ENCODE peak calls at places on chromosomes 13 and 19, in six cellular contexts. One of them, this sample, is unnamed.

GRCh38 chr19:17564783-17565182 is 9.3 kb downstream of the COLGALT1 start:
- DNase-seq in left ventricle myocardium inferior: no peak
- DNase-seq in mesothelial cell of epicardium: no peak
- DNase-seq in neural progenitor cell: no peak
- DNase-seq in fibroblast of mammary gland: no peak
- DNase-seq in WTC11: no peak
- DNase-seq in this sample: no peak

GRCh38 chr13:59746291-59746962 is 417.3 kb downstream of the DIAPH3 start:
- DNase-seq in left ventricle myocardium inferior: no peak
- DNase-seq in mesothelial cell of epicardium: no peak
- DNase-seq in neural progenitor cell: no peak
- DNase-seq in fibroblast of mammary gland: peak; percentile 50
- DNase-seq in WTC11: no peak
- DNase-seq in this sample: peak; percentile 1

GRCh38 chr19:35853038-35853756 is 893 bp upstream of the NPHS1 start:
- DNase-seq in left ventricle myocardium inferior: no peak
- DNase-seq in mesothelial cell of epicardium: no peak
- DNase-seq in neural progenitor cell: no peak
- DNase-seq in fibroblast of mammary gland: no peak
- DNase-seq in WTC11: no peak
- DNase-seq in this sample: no peak

GRCh38 chr13:35345992-35346391 is 130.5 kb downstream of the MAB21L1 start:
- DNase-seq in left ventricle myocardium inferior: no peak
- DNase-seq in mesothelial cell of epicardium: no peak
- DNase-seq in neural progenitor cell: peak; percentile 18
- DNase-seq in fibroblast of mammary gland: no peak
- DNase-seq in WTC11: no peak
- DNase-seq in this sample: no peak

GRCh38 chr19:35118268-35119026 is 2.8 kb downstream of the FXYD3 start:
- DNase-seq in left ventricle myocardium inferior: no peak
- DNase-seq in mesothelial cell of epicardium: no peak
- DNase-seq in neural progenitor cell: no peak
- DNase-seq in fibroblast of mammary gland: no peak
- DNase-seq in WTC11: no peak
- DNase-seq in this sample: no peak

GRCh38 chr19:49327878-49328544 is 3.0 kb upstream of the SLC6A16 start:
- DNase-seq in left ventricle myocardium inferior: no peak
- DNase-seq in mesothelial cell of epicardium: no peak
- DNase-seq in neural progenitor cell: peak; percentile 30
- DNase-seq in fibroblast of mammary gland: peak; percentile 31
- DNase-seq in WTC11: peak; percentile 62
- DNase-seq in this sample: no peak

GRCh38 chr19:29376855-29377354 is 148.9 kb upstream of the VSTM2B start:
- DNase-seq in left ventricle myocardium inferior: no peak
- DNase-seq in mesothelial cell of epicardium: no peak
- DNase-seq in neural progenitor cell: no peak
- DNase-seq in fibroblast of mammary gland: no peak
- DNase-seq in WTC11: no peak
- DNase-seq in this sample: no peak

GRCh38 chr13:20425819-20426219 is 99.8 kb downstream of the CRYL1 start:
- DNase-seq in left ventricle myocardium inferior: no peak
- DNase-seq in mesothelial cell of epicardium: no peak
- DNase-seq in neural progenitor cell: no peak
- DNase-seq in fibroblast of mammary gland: no peak
- DNase-seq in WTC11: no peak
- DNase-seq in this sample: no peak

GRCh38 chr13:24225930-24226329 is 65.4 kb downstream of the SPATA13 start:
- DNase-seq in left ventricle myocardium inferior: no peak
- DNase-seq in mesothelial cell of epicardium: no peak
- DNase-seq in neural progenitor cell: no peak
- DNase-seq in fibroblast of mammary gland: no peak
- DNase-seq in WTC11: no peak
- DNase-seq in this sample: no peak

GRCh38 chr13:32538234-32538620 is 368 bp downstream of the N4BP2L2 start:
- DNase-seq in left ventricle myocardium inferior: peak; percentile 18
- DNase-seq in mesothelial cell of epicardium: no peak
- DNase-seq in neural progenitor cell: peak; percentile 66
- DNase-seq in fibroblast of mammary gland: peak; percentile 45
- DNase-seq in WTC11: peak; percentile 14
- DNase-seq in this sample: no peak

GRCh38 chr19:10227215-10227971 is 3.7 kb downstream of the S1PR2 start:
- DNase-seq in left ventricle myocardium inferior: peak; percentile 56
- DNase-seq in mesothelial cell of epicardium: no peak
- DNase-seq in neural progenitor cell: no peak
- DNase-seq in fibroblast of mammary gland: peak; percentile 61
- DNase-seq in WTC11: peak; percentile 52
- DNase-seq in this sample: no peak

GRCh38 chr13:79030513-79030912 is 371.6 kb upstream of the OBI1 start:
- DNase-seq in left ventricle myocardium inferior: no peak
- DNase-seq in mesothelial cell of epicardium: no peak
- DNase-seq in neural progenitor cell: no peak
- DNase-seq in fibroblast of mammary gland: no peak
- DNase-seq in WTC11: no peak
- DNase-seq in this sample: no peak

GRCh38 chr13:76271728-76272232 is 614.4 kb downstream of the KCTD12 start:
- DNase-seq in left ventricle myocardium inferior: no peak
- DNase-seq in mesothelial cell of epicardium: no peak
- DNase-seq in neural progenitor cell: no peak
- DNase-seq in fibroblast of mammary gland: no peak
- DNase-seq in WTC11: peak; percentile 10
- DNase-seq in this sample: no peak

GRCh38 chr13:32381539-32381938 is 46.4 kb downstream of the N4BP2L1 start:
- DNase-seq in left ventricle myocardium inferior: no peak
- DNase-seq in mesothelial cell of epicardium: no peak
- DNase-seq in neural progenitor cell: peak; percentile 71
- DNase-seq in fibroblast of mammary gland: peak; percentile 39
- DNase-seq in WTC11: no peak
- DNase-seq in this sample: no peak

GRCh38 chr19:16825312-16826168 is 3.7 kb upstream of the SIN3B start:
- DNase-seq in left ventricle myocardium inferior: peak; percentile 58
- DNase-seq in mesothelial cell of epicardium: peak; percentile 60
- DNase-seq in neural progenitor cell: peak; percentile 26
- DNase-seq in fibroblast of mammary gland: peak; percentile 87
- DNase-seq in WTC11: peak; percentile 59
- DNase-seq in this sample: peak; percentile 51

GRCh38 chr13:35851238-35851814 is 279.9 kb downstream of the DCLK1 start:
- DNase-seq in left ventricle myocardium inferior: no peak
- DNase-seq in mesothelial cell of epicardium: no peak
- DNase-seq in neural progenitor cell: no peak
- DNase-seq in fibroblast of mammary gland: no peak
- DNase-seq in WTC11: no peak
- DNase-seq in this sample: no peak

GRCh38 chr13:99374169-99374991 is 67.2 kb upstream of the GPR183 start:
- DNase-seq in left ventricle myocardium inferior: no peak
- DNase-seq in mesothelial cell of epicardium: no peak
- DNase-seq in neural progenitor cell: no peak
- DNase-seq in fibroblast of mammary gland: no peak
- DNase-seq in WTC11: no peak
- DNase-seq in this sample: no peak

GRCh38 chr19:1856698-1857603 is 6.4 kb downstream of the KLF16 start:
- DNase-seq in left ventricle myocardium inferior: peak; percentile 82
- DNase-seq in mesothelial cell of epicardium: no peak
- DNase-seq in neural progenitor cell: peak; percentile 44
- DNase-seq in fibroblast of mammary gland: peak; percentile 82
- DNase-seq in WTC11: peak; percentile 70
- DNase-seq in this sample: no peak
- TF ChIP-seq CTCF in left ventricle myocardium inferior: no peak
- TF ChIP-seq CTCF in mesothelial cell of epicardium: no peak
- TF ChIP-seq CTCF in neural progenitor cell: no peak
- TF ChIP-seq CTCF in fibroblast of mammary gland: no peak
- TF ChIP-seq CTCF in WTC11: no peak
- TF ChIP-seq CTCF in this sample: no peak

DNA sequence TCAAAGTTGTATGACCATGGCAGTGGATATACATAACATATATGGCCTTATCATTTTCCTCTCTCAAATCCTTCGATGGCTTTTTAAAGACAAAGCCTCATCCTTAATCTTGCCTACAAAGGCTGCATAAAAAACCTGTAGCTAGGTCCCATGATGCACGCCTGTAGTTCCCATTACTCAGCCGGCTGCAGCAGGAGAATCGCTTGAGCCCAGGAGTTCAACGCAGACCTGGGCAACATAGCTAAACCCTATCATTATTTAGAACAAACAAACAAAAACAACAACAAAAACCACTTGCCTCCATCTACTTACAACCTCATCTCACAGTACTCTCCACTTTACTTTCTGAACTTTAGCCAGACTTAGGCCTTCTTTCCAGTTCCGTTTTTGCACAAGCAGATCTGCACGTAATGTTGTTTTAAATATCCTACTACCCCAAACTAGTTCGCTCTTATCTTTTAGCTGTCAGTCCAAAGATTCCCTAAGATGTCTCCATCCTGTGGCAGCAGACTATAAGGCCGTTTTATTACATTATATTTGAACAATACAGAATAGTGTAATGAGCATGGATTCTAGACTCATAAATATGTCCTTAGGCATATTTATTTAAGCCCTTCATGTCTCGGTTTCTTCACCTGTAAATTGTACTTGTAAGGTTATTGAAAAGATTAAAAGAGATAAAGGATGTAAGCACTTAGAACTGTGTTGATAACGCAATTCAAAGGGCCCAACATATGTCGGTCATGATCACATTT is 969 bp upstream of the POMP start:
- DNase-seq in left ventricle myocardium inferior: no peak
- DNase-seq in mesothelial cell of epicardium: no peak
- DNase-seq in neural progenitor cell: peak; percentile 15
- DNase-seq in fibroblast of mammary gland: peak; percentile 48
- DNase-seq in WTC11: no peak
- DNase-seq in this sample: no peak
- TF ChIP-seq CTCF in left ventricle myocardium inferior: peak; percentile 33
- TF ChIP-seq CTCF in mesothelial cell of epicardium: no peak
- TF ChIP-seq CTCF in neural progenitor cell: no peak
- TF ChIP-seq CTCF in fibroblast of mammary gland: peak; percentile 22
- TF ChIP-seq CTCF in WTC11: no peak
- TF ChIP-seq CTCF in this sample: peak; percentile 42

DNA sequence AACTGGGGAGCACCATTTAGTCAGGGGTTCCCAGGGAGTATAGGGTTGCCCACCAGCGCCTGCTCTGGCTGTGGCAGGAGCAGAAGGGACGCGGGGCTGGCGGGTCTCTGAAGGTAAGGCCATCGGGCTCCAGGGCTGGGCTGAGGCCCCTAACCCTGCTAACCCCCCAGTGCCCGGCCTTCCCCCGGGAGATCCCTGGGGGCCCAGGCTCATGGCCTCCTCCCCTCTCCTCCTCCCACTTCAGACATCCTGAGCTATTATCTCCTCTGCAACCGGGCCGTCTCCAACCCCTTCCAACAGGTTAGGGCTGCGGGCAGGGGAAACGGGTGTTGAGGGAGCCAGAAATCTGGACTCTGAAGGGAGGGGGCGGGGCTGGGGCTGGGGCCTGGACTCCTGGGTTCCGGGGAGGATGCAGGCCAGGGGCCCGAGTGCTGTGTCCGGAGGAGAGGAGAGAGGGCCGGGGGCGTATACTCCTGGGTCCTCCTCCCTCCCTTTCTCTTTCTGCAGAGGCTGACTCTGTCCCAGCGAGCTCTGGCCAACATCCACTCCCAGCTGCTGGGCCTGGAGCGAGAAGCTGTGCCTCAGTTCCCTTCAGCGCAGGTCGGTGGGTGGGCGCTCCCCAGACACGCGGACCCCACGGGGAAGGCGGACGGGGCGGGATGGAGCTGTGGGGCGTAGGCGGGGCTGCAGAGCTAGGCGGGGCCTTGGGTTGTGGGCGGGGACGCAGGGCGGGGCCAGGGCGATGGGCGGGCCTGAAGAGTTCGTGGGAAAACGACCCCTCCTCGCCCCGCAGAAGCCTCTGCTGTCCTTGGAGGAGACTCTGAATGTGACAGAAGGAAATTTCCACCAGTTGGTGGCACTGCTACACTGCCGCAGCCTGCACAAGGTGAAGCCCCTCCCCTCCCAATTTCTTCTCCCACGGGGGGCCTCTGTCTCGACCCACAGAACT is 15.3 kb downstream of the TTYH1 start:
- DNase-seq in left ventricle myocardium inferior: peak; percentile 47
- DNase-seq in mesothelial cell of epicardium: peak; percentile 82
- DNase-seq in neural progenitor cell: peak; percentile 74
- DNase-seq in fibroblast of mammary gland: no peak
- DNase-seq in WTC11: peak; percentile 81
- DNase-seq in this sample: no peak
- TF ChIP-seq CTCF in left ventricle myocardium inferior: peak; percentile 49
- TF ChIP-seq CTCF in mesothelial cell of epicardium: no peak
- TF ChIP-seq CTCF in neural progenitor cell: peak; percentile 44
- TF ChIP-seq CTCF in fibroblast of mammary gland: no peak
- TF ChIP-seq CTCF in WTC11: no peak
- TF ChIP-seq CTCF in this sample: no peak

DNA sequence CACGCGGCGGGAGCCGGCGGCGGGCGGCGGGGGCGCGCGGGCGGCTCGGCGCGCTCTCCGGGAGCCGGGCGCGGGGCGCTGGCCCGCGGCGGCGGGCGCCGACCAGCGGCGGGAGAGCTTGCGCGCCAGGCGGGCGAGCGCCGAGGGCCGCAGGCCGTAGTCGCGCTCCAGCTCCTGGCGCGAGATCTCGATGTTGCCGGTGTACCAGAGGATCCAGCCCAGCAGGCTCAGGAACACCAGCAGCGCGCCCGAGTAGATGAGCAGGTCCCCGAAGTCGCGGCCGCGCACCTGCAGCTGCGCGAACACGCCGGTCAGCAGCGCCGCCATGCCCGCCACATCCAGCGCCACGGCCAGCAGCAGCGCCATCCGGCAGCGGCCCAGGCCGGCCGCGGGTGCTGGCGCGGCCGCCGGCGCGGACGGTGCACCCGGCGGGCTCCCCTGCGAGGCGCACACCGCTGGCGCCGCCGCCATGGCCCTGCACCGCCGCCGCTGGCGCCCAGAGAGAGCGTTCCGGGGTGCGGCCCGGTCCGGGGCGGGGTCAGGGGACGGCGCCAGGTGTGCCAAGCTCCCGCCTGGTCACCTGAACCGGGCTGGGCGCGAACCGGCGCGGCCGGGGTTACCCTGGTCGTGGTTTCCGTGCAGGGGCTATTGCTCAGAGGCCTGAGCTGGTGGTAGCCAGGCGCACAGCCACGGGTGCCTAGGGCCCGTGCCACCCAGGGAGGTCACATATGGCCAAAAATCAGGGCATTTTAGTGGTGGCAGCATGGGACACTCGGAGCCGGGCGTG is at the start of gene TMEM238:
- DNase-seq in left ventricle myocardium inferior: peak; percentile 46
- DNase-seq in mesothelial cell of epicardium: peak; percentile 70
- DNase-seq in neural progenitor cell: peak; percentile 88
- DNase-seq in fibroblast of mammary gland: peak; percentile 64
- DNase-seq in WTC11: peak; percentile 73
- DNase-seq in this sample: no peak
- TF ChIP-seq CTCF in left ventricle myocardium inferior: peak; percentile 45
- TF ChIP-seq CTCF in mesothelial cell of epicardium: no peak
- TF ChIP-seq CTCF in neural progenitor cell: no peak
- TF ChIP-seq CTCF in fibroblast of mammary gland: no peak
- TF ChIP-seq CTCF in WTC11: no peak
- TF ChIP-seq CTCF in this sample: no peak